ENCODE peak calls at places on chromosome 9, in nine cellular contexts. X is heart right ventricle, O is cardiac muscle cell, E is fibroblast of lung, K is kidney, H is H9, R is neural progenitor cell, W is body of pancreas, D is AG04450. U is an unnamed sample.

GRCh38 chr9:34430843-34431437 is 27.4 kb downstream of the FAM219A start:
- DNase-seq in X (peak), O (peak), E (peak), K (peak), H (peak), R (peak), W (peak), D (peak), U (no peak)

GRCh38 chr9:87684627-87685204 is 41.2 kb upstream of the CTSL start:
- DNase-seq in X (peak), O (peak), E (peak), K (no peak), H (peak), R (peak), W (peak), D (no peak), U (no peak)

GRCh38 chr9:76704601-76705204 is 59.5 kb upstream of the PCA3 start:
- DNase-seq in X (peak), O (peak), E (peak), K (no peak), H (no peak), R (peak), W (peak), D (peak), U (peak)

GRCh38 chr9:21657966-21658667 is 144.3 kb upstream of the MTAP start:
- DNase-seq in X (no peak), O (no peak), E (no peak), K (no peak), H (no peak), R (no peak), W (no peak), D (no peak), U (no peak)

GRCh38 chr9:36970007-36970888 is 63.8 kb downstream of the PAX5 start:
- DNase-seq in X (no peak), O (no peak), E (no peak), K (no peak), H (no peak), R (no peak), W (no peak), D (no peak), U (no peak)

GRCh38 chr9:68996457-68996856 is 17.5 kb downstream of the PRKACG start:
- DNase-seq in X (no peak), O (no peak), E (no peak), K (no peak), H (no peak), R (no peak), W (no peak), D (no peak), U (no peak)

GRCh38 chr9:32500768-32501167 is 25.2 kb downstream of the RIGI start:
- DNase-seq in X (no peak), O (no peak), E (peak), K (no peak), H (no peak), R (no peak), W (no peak), D (no peak), U (no peak)

GRCh38 chr9:138072161-138072842 is 194.7 kb downstream of the CACNA1B start:
- DNase-seq in X (no peak), O (no peak), E (no peak), K (peak), H (no peak), R (no peak), W (no peak), D (no peak), U (no peak)

GRCh38 chr9:133119039-133119438 is 2.0 kb downstream of the RALGDS start:
- DNase-seq in X (peak), O (no peak), E (no peak), K (peak), H (no peak), R (no peak), W (no peak), D (no peak), U (no peak)

GRCh38 chr9:35521708-35522107 is 31.8 kb downstream of the RUSC2 start:
- DNase-seq in X (no peak), O (peak), E (peak), K (no peak), H (no peak), R (no peak), W (no peak), D (peak), U (no peak)

GRCh38 chr9:135502168-135502872 is 1.8 kb downstream of the MRPS2 start:
- DNase-seq in X (no peak), O (no peak), E (no peak), K (peak), H (no peak), R (no peak), W (no peak), D (no peak), U (no peak)

GRCh38 chr9:102911185-102911584 is 83.9 kb upstream of the CYLC2 start:
- DNase-seq in X (no peak), O (no peak), E (no peak), K (no peak), H (no peak), R (no peak), W (no peak), D (no peak), U (no peak)

GRCh38 chr9:101737705-101738565 is 512 bp downstream of the GRIN3A start:
- DNase-seq in X (no peak), O (peak), E (no peak), K (peak), H (peak), R (peak), W (peak), D (no peak), U (no peak)

GRCh38 chr9:120490888-120491595 is 88.9 kb downstream of the CDK5RAP2 start:
- DNase-seq in X (no peak), O (no peak), E (no peak), K (no peak), H (no peak), R (no peak), W (no peak), D (no peak), U (no peak)

GRCh38 chr9:131018621-131019020 is 9.6 kb downstream of the LAMC3 start:
- DNase-seq in X (no peak), O (no peak), E (no peak), K (no peak), H (peak), R (no peak), W (no peak), D (no peak), U (no peak)
- H3K27ac ChIP-seq in X (no peak), O (no peak), E (no peak), K (no peak), H (no peak), R (no peak), W (no peak), D (no peak), U (no peak)

DNA sequence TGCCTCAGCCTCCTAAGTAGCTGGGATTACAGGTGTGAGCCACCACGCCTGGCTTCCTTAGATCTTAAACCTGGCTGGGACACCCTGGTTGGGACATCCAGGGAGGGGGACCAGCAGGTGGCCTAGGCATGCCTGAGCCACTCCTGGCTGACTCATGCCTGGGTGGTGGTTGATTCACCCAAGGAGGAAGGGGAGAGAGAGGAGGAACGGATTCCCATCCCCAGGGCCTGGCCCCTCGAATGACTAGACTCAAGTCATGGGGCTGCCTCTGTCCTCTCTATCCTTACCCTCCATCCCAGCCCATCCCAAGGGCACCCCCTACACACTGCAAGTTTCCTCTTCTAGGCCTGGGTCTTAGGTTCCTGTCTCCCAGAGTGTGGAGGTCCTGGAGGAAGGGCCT is 12.7 kb downstream of the EEIG1 start:
- DNase-seq in X (no peak), O (no peak), E (peak), K (peak), H (no peak), R (no peak), W (no peak), D (no peak), U (no peak)
- H3K27ac ChIP-seq in X (peak), O (no peak), E (peak), K (peak), H (no peak), R (no peak), W (no peak), D (peak), U (no peak)

DNA sequence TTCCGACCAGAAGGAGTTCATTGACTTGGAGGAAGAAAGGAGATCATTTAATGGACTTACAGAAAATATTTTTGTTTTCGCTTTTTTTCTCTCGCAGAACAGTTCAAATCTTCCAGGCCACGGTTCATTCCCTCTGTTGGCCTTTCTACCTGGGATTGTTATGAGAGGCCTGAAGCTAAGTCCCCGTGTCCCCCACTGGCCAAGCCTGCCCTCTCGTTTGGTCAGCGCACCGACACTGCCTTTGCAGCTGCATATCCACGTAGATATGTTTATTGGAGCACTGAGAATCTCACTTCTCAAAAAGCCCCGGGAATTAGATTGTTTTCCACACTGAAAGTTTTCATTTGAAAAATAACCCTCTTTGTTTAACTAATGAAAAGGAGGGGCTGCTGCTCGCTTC is 655.8 kb downstream of the BNC2 start:
- DNase-seq in X (no peak), O (no peak), E (no peak), K (no peak), H (no peak), R (no peak), W (no peak), D (no peak), U (no peak)
- H3K27ac ChIP-seq in X (peak), O (no peak), E (no peak), K (no peak), H (no peak), R (no peak), W (no peak), D (peak), U (no peak)

DNA sequence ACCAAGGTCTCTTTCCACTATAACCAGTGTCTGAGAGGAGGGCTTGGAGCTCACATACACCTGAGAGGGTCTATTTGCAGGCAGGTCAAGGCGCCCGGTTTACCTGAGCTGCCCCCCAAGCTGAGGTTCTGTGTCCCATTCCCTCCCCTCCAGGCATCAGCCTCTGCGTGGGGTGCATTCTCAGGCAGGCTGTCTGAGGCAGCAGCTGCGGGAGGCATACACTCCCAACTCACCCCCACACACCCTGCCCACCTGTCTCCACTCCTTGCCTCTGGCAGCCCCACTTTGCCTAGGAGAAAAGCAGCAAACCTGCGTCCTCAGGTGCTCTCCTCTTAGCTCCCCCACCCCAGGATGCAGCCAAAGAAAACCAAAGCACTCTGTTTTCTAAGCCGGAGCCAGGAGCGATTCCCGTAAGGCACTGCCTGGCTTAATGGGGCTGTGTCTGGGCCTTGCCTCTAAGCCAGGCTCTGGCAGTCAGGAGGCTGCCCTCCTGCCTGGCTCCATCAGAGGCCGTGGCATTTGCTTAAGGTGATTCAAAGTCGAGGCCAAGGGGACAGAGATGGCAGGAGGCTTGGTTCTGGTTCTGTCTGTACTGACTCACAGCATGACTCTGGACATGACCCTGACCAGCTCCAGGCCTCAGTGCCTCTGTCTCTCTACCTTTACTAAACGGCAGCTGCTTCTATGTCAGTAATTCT is 139.2 kb upstream of the TRIM32 start:
- DNase-seq in X (no peak), O (no peak), E (no peak), K (no peak), H (no peak), R (no peak), W (no peak), D (no peak), U (no peak)
- H3K27ac ChIP-seq in X (no peak), O (no peak), E (no peak), K (peak), H (no peak), R (no peak), W (no peak), D (no peak), U (no peak)

GRCh38 chr9:110255417-110256141 is 728 bp downstream of the TXN start:
- DNase-seq in X (peak), O (peak), E (peak), K (peak), H (peak), R (peak), W (peak), D (no peak), U (no peak)
- H3K27ac ChIP-seq in X (peak), O (peak), E (peak), K (peak), H (no peak), R (no peak), W (peak), D (peak), U (peak)

DNA sequence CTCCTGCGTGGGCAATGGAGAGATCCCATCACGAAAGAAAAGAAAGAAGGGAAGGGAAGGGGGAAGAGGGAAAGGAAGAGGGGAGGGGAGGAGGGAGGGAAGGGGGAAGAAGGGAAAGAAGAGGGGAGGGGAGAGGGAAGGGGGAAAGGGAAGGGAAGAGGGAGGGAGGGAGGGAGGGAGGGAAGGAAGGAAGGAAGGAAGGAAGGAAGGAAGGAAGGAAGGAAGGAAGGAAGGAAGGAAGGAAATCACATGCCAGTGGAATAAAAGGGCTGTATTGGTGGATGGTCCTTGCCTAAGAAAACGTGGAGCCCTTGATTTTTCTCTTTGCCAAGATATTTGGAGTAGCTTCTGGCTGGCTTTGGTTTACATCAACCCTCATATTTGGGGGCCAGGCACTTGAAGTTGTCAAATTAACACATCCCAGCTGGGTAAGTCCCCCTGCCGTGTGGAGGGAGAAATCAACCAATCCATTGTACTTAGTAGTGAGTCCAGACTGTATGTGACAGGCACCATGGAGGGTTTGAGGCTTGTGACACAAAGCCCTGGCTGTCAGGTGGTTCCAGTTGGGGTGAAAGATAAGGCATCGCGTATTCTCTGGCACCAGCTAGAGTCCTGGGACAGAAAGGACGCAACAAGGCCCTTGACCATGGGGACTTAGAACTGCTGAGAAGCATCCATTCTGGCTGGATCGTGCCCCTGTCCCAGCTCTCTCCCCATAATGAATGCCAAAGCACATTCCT is 23.7 kb downstream of the IDNK start:
- DNase-seq in X (no peak), O (peak), E (no peak), K (no peak), H (no peak), R (no peak), W (no peak), D (no peak), U (peak)
- H3K27ac ChIP-seq in X (no peak), O (no peak), E (no peak), K (no peak), H (no peak), R (no peak), W (no peak), D (no peak), U (peak)

DNA sequence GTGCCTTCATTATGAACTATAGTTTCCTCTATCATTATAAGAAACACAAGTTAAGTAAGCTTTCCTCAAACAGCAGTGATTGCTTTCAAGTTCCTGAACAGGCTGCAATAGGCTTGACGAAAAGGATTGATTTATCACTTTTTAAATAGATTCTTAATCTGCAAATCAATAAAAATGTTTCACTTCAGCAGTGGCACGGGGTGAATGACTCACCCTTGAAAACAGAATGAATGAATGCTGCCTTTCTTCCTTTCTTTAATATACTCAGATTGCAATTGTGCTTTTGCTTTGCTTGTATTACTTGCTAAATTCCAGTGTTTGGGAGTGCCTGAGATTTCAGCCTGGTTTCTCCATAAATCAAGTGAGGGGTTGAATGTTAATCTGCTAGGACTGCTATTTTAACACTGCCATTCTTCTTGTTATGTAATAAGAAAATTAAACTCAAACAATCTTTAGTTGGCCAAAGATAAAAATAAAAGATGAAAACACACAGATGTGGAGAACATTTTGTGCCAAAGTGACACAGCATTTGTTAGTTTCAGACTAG is 1293.8 kb downstream of the PTPRD start:
- DNase-seq in X (no peak), O (no peak), E (no peak), K (no peak), H (no peak), R (no peak), W (peak), D (no peak), U (no peak)
- H3K27ac ChIP-seq in X (no peak), O (no peak), E (no peak), K (no peak), H (no peak), R (no peak), W (no peak), D (no peak), U (no peak)

DNA sequence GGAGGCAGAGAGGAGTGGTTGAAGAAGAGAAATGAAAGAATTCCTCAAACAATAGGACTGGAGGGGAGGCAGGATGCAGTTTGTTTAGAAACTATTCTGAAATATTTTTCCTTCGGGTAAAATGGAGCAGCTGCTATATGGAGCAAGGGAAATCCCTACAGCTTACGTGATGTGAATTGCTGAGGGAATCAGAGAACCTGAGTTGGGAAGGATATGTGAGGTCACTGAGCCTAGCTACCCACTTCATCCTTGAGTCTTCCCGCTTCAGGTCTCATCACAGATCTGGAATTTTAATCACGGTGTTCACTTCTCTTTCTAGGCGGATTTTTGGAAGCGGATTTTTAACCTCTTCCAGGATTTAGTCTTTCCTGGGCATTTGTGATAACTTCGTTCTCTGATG is 204.3 kb downstream of the ERCC6L2 start:
- DNase-seq in X (no peak), O (no peak), E (no peak), K (no peak), H (no peak), R (no peak), W (no peak), D (no peak), U (no peak)
- H3K27ac ChIP-seq in X (no peak), O (no peak), E (no peak), K (no peak), H (no peak), R (no peak), W (no peak), D (no peak), U (no peak)

GRCh38 chr9:89440951-89441654 is 56.8 kb downstream of the SEMA4D start:
- DNase-seq in X (no peak), O (no peak), E (no peak), K (peak), H (no peak), R (no peak), W (no peak), D (no peak), U (no peak)

GRCh38 chr9:89442981-89443817 is 54.7 kb downstream of the SEMA4D start:
- DNase-seq in X (no peak), O (no peak), E (no peak), K (peak), H (no peak), R (no peak), W (peak), D (no peak), U (no peak)

GRCh38 chr9:89442501-89442978 is 55.4 kb downstream of the SEMA4D start:
- DNase-seq in X (no peak), O (no peak), E (no peak), K (no peak), H (no peak), R (no peak), W (no peak), D (no peak), U (no peak)

GRCh38 chr9:89441655-89441970 is 56.3 kb downstream of the SEMA4D start:
- DNase-seq in X (no peak), O (no peak), E (no peak), K (peak), H (no peak), R (no peak), W (no peak), D (no peak), U (no peak)

DNA sequence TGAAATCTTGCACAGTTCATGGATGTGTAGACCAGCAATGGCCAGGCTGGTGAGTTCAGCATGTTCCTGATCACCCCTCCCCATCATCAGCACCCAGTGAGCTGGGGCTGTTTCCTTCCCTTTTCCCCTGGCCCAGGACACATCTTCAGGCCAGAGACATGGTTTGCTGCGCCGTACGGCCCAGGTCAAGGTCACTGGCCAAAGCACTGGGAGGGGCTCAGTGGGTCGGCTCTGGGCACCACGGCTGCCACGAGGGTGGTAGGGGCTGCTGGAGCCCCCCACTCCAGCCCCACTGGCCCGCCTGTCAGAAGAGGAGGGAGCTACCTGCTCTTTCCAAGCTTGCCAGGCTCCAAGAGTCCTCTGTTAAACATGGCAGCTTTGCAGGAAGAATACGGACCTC is 55.9 kb downstream of the SEMA4D start:
- DNase-seq in X (no peak), O (no peak), E (no peak), K (peak), H (no peak), R (no peak), W (peak), D (no peak), U (no peak)
- H3K27ac ChIP-seq in X (no peak), O (no peak), E (no peak), K (no peak), H (no peak), R (no peak), W (no peak), D (no peak), U (no peak)